ENCODE peak calls at places on chromosomes 2 and 18, in eight cellular contexts. J is IMR-90, G is GM23248, L is endothelial cell of umbilical vein, W is fibroblast of lung, K is neuronal stem cell, D is K562, V is PC-9. B is an unnamed sample.

GRCh38 chr2:84805250-84805917 is 75.5 kb downstream of the TRABD2A start:
- DNase-seq in J (peak; percentile 44), G (peak; percentile 41), L (no peak), W (peak; percentile 67), K (no peak), D (no peak), V (no peak), B (no peak)

GRCh38 chr18:57951999-57952774 is 91.8 kb upstream of the NEDD4L start:
- DNase-seq in J (no peak), G (no peak), L (no peak), W (peak; percentile 10), K (no peak), D (no peak), V (no peak), B (no peak)

GRCh38 chr2:85659324-85659981 is 8.5 kb downstream of the SFTPB start:
- DNase-seq in J (no peak), G (no peak), L (no peak), W (no peak), K (no peak), D (no peak), V (no peak), B (no peak)

GRCh38 chr2:88735133-88735532 is 43.7 kb downstream of the RPIA start:
- DNase-seq in J (no peak), G (no peak), L (no peak), W (no peak), K (no peak), D (no peak), V (no peak), B (no peak)

GRCh38 chr18:80250740-80251364 is 3.5 kb upstream of the PARD6G start:
- DNase-seq in J (no peak), G (no peak), L (no peak), W (no peak), K (no peak), D (no peak), V (no peak), B (no peak)

GRCh38 chr2:65458999-65459398 is 26.6 kb upstream of the SPRED2 start:
- DNase-seq in J (peak; percentile 43), G (peak; percentile 28), L (no peak), W (no peak), K (no peak), D (no peak), V (no peak), B (no peak)

GRCh38 chr18:79927597-79928562 is 23.6 kb downstream of the SLC66A2 start:
- DNase-seq in J (no peak), G (no peak), L (no peak), W (no peak), K (no peak), D (no peak), V (no peak), B (no peak)

GRCh38 chr18:11245889-11246288 is 96.5 kb upstream of the PIEZO2 start:
- DNase-seq in J (no peak), G (peak; percentile 64), L (no peak), W (peak; percentile 36), K (no peak), D (no peak), V (no peak), B (no peak)

GRCh38 chr2:119421731-119422130 is 9.9 kb upstream of the TMEM37 start:
- DNase-seq in J (no peak), G (peak; percentile 17), L (no peak), W (no peak), K (no peak), D (no peak), V (no peak), B (no peak)

GRCh38 chr2:201150454-201151020 is 32.4 kb upstream of the CASP10 start:
- DNase-seq in J (no peak), G (no peak), L (no peak), W (no peak), K (no peak), D (peak; percentile 67), V (no peak), B (no peak)

GRCh38 chr18:69383191-69383590 is 17.5 kb upstream of the DOK6 start:
- DNase-seq in J (no peak), G (peak; percentile 66), L (no peak), W (peak; percentile 6), K (no peak), D (no peak), V (no peak), B (no peak)

GRCh38 chr2:17539596-17539992 is 902 bp upstream of the VSNL1 start:
- DNase-seq in J (no peak), G (peak; percentile 33), L (no peak), W (peak; percentile 58), K (no peak), D (no peak), V (no peak), B (peak; percentile 61)

GRCh38 chr2:9205963-9206948 is at the start of gene ASAP2:
- DNase-seq in J (peak; percentile 68), G (peak; percentile 89), L (peak; percentile 70), W (peak; percentile 66), K (peak; percentile 72), D (peak; percentile 84), V (peak; percentile 81), B (peak; percentile 36)

GRCh38 chr2:44275915-44276279 is 617 bp downstream of the SLC3A1 start:
- DNase-seq in J (peak; percentile 36), G (peak; percentile 58), L (no peak), W (peak; percentile 44), K (no peak), D (no peak), V (no peak), B (no peak)

GRCh38 chr18:31603335-31603734 is 11.7 kb downstream of the TTR start:
- DNase-seq in J (no peak), G (peak; percentile 61), L (no peak), W (no peak), K (no peak), D (no peak), V (no peak), B (no peak)

GRCh38 chr2:175414872-175415487 is 233.5 kb upstream of the ATP5MC3 start:
- DNase-seq in J (peak; percentile 54), G (peak; percentile 67), L (peak; percentile 57), W (peak; percentile 71), K (peak; percentile 49), D (peak; percentile 56), V (peak; percentile 47), B (peak; percentile 17)

GRCh38 chr2:68279691-68280090 is 27.4 kb upstream of the PPP3R1 start:
- DNase-seq in J (no peak), G (no peak), L (no peak), W (no peak), K (no peak), D (no peak), V (no peak), B (no peak)

GRCh38 chr2:49914281-49914680 is 760.0 kb upstream of the FSHR start:
- DNase-seq in J (no peak), G (peak; percentile 7), L (no peak), W (no peak), K (no peak), D (no peak), V (no peak), B (no peak)

GRCh38 chr2:49917654-49918053 is 763.3 kb upstream of the FSHR start:
- DNase-seq in J (no peak), G (no peak), L (no peak), W (no peak), K (no peak), D (no peak), V (no peak), B (no peak)

DNA sequence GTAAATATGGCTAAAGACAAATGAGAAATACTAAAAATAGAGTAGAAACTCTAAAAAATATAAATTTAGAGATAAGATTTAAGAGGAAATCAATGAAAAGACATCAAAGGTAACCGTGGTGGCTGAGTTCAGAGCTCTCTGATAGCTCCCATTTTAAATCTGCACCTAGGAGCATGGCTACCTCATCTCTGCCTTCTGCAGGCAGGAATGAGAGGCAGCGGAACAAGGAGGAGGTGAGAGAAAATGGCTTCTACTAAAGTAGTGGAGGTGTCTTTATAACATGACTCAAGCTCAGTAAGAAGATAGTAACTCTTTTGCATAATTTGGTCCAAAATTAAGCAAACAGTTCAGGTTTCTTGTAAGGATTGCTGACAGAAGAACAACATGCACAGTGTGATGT is 758.7 kb upstream of the FSHR start:
- DNase-seq in J (no peak), G (no peak), L (no peak), W (no peak), K (no peak), D (no peak), V (no peak), B (no peak)
- H2AFZ ChIP-seq in J (no peak overlapping the region), G (no peak overlapping the region), L (no peak overlapping the region), W (no peak overlapping the region), K (peak overlapping the region; percentile 63), D (no peak overlapping the region), V (no peak overlapping the region), B (no peak overlapping the region)

GRCh38 chr18:37845498-37845897 is 279.9 kb upstream of the CELF4 start:
- DNase-seq in J (no peak), G (no peak), L (no peak), W (no peak), K (no peak), D (no peak), V (no peak), B (no peak)
- H3K4me3 ChIP-seq in J (no peak overlapping the region), G (no peak overlapping the region), L (no peak overlapping the region), W (no peak overlapping the region), K (no peak overlapping the region), D (no peak overlapping the region), V (no peak overlapping the region), B (no peak overlapping the region)

GRCh38 chr2:60000681-60001080 is 552.8 kb downstream of the BCL11A start:
- DNase-seq in J (no peak), G (peak; percentile 0), L (no peak), W (no peak), K (no peak), D (no peak), V (no peak), B (no peak)

GRCh38 chr2:60002158-60002867 is 551.1 kb downstream of the BCL11A start:
- DNase-seq in J (no peak), G (no peak), L (no peak), W (no peak), K (no peak), D (no peak), V (no peak), B (no peak)

GRCh38 chr2:59997371-59997770 is 556.1 kb downstream of the BCL11A start:
- DNase-seq in J (no peak), G (no peak), L (no peak), W (no peak), K (no peak), D (no peak), V (no peak), B (no peak)

GRCh38 chr2:59996830-59997229 is 556.6 kb downstream of the BCL11A start:
- DNase-seq in J (no peak), G (no peak), L (no peak), W (no peak), K (no peak), D (no peak), V (no peak), B (no peak)

DNA sequence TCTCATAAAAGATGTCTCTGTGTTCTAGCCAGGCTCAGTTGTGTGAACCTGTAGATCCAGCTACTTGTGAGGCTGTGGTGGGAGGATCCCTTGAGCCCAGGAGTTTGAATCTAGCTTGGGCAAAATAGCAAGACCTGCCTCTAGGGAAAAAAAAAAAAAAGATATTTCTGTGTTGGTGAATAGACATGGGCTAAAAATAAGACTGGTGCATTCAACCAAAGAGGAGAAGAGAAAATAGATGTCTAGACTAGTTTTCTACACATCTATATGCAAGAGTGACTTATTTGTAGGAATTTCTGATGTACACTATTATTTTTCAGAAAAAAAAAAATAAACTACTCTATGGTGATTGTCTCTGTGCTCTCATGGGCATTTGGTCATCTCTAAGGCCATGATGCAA is 555.1 kb downstream of the BCL11A start:
- DNase-seq in J (no peak), G (no peak), L (no peak), W (no peak), K (no peak), D (no peak), V (no peak), B (no peak)
- H3K9me3 ChIP-seq in J (peaks cover 4% of the 10 kb centered on the region), G (no peaks in the 10 kb centered on the region), L (peaks cover 6% of the 10 kb centered on the region), W (no peaks in the 10 kb centered on the region), K (no peaks in the 10 kb centered on the region), D (no peaks in the 10 kb centered on the region), V (no peaks in the 10 kb centered on the region), B (no peaks in the 10 kb centered on the region)

GRCh38 chr2:164840458-164840929 is 1.1 kb downstream of the COBLL1 start:
- DNase-seq in J (no peak), G (peak; percentile 29), L (peak; percentile 66), W (no peak), K (no peak), D (no peak), V (peak; percentile 19), B (no peak)
- H2AFZ ChIP-seq in J (peak overlapping the region; percentile 98), G (peak overlapping the region; percentile 83), L (peak overlapping the region; percentile 82), W (peak overlapping the region; percentile 67), K (peak overlapping the region; percentile 100), D (no peak overlapping the region), V (peak overlapping the region; percentile 92), B (peak overlapping the region; percentile 99)